ENCODE peak calls at places on chromosomes 1 and 21, in ten cellular contexts. One of them, this sample, is unnamed. For H3K27me3, the result is how much of the 10 kb centered on the place peaks cover.

GRCh38 chr1:36286802-36287201 is 19.4 kb upstream of the SH3D21 start:
- DNase-seq in ovary: no peak
- DNase-seq in body of pancreas: no peak
- DNase-seq in adrenal gland: no peak
- DNase-seq in brain microvascular endothelial cell: no peak
- DNase-seq in dorsolateral prefrontal cortex: no peak
- DNase-seq in spleen: no peak
- DNase-seq in aorta: no peak
- DNase-seq in CD8-positive, alpha-beta memory T cell: no peak
- DNase-seq in Peyer's patch: no peak
- DNase-seq in this sample: no peak

GRCh38 chr1:234715252-234715945 is 105.4 kb upstream of the IRF2BP2 start:
- DNase-seq in body of pancreas: no peak
- DNase-seq in adrenal gland: no peak
- DNase-seq in aorta: peak
- DNase-seq in ovary: no peak
- DNase-seq in spleen: no peak
- DNase-seq in dorsolateral prefrontal cortex: no peak
- DNase-seq in Peyer's patch: no peak
- DNase-seq in CD8-positive, alpha-beta memory T cell: no peak
- DNase-seq in brain microvascular endothelial cell: no peak
- DNase-seq in this sample: no peak

GRCh38 chr1:34831721-34832246 is 27.8 kb downstream of the SMIM12 start:
- DNase-seq in Peyer's patch: no peak
- DNase-seq in aorta: no peak
- DNase-seq in adrenal gland: no peak
- DNase-seq in spleen: no peak
- DNase-seq in ovary: no peak
- DNase-seq in body of pancreas: no peak
- DNase-seq in dorsolateral prefrontal cortex: no peak
- DNase-seq in brain microvascular endothelial cell: no peak
- DNase-seq in CD8-positive, alpha-beta memory T cell: no peak
- DNase-seq in this sample: no peak

GRCh38 chr1:159986531-159986930 is 32.5 kb upstream of the SLAMF9 start:
- DNase-seq in adrenal gland: no peak
- DNase-seq in body of pancreas: no peak
- DNase-seq in dorsolateral prefrontal cortex: no peak
- DNase-seq in spleen: no peak
- DNase-seq in CD8-positive, alpha-beta memory T cell: no peak
- DNase-seq in Peyer's patch: no peak
- DNase-seq in aorta: no peak
- DNase-seq in brain microvascular endothelial cell: no peak
- DNase-seq in ovary: no peak
- DNase-seq in this sample: no peak

GRCh38 chr1:242828828-242829227 is 304.3 kb upstream of the PLD5 start:
- DNase-seq in dorsolateral prefrontal cortex: no peak
- DNase-seq in adrenal gland: no peak
- DNase-seq in Peyer's patch: no peak
- DNase-seq in CD8-positive, alpha-beta memory T cell: no peak
- DNase-seq in brain microvascular endothelial cell: no peak
- DNase-seq in ovary: no peak
- DNase-seq in aorta: no peak
- DNase-seq in body of pancreas: no peak
- DNase-seq in spleen: no peak
- DNase-seq in this sample: no peak

GRCh38 chr1:109301874-109302273 is 4.9 kb downstream of the MYBPHL start:
- DNase-seq in spleen: no peak
- DNase-seq in CD8-positive, alpha-beta memory T cell: no peak
- DNase-seq in aorta: no peak
- DNase-seq in brain microvascular endothelial cell: no peak
- DNase-seq in dorsolateral prefrontal cortex: no peak
- DNase-seq in adrenal gland: no peak
- DNase-seq in ovary: no peak
- DNase-seq in Peyer's patch: no peak
- DNase-seq in body of pancreas: no peak
- DNase-seq in this sample: no peak

GRCh38 chr1:207397525-207397926 is 56.6 kb upstream of the CR2 start:
- DNase-seq in body of pancreas: no peak
- DNase-seq in adrenal gland: no peak
- DNase-seq in ovary: no peak
- DNase-seq in brain microvascular endothelial cell: peak
- DNase-seq in Peyer's patch: no peak
- DNase-seq in spleen: no peak
- DNase-seq in aorta: no peak
- DNase-seq in CD8-positive, alpha-beta memory T cell: no peak
- DNase-seq in dorsolateral prefrontal cortex: no peak
- DNase-seq in this sample: no peak

GRCh38 chr1:64669098-64669675 is 75.7 kb upstream of the RAVER2 start:
- DNase-seq in body of pancreas: no peak
- DNase-seq in dorsolateral prefrontal cortex: no peak
- DNase-seq in ovary: no peak
- DNase-seq in CD8-positive, alpha-beta memory T cell: no peak
- DNase-seq in Peyer's patch: no peak
- DNase-seq in brain microvascular endothelial cell: no peak
- DNase-seq in adrenal gland: no peak
- DNase-seq in aorta: no peak
- DNase-seq in spleen: no peak
- DNase-seq in this sample: no peak

GRCh38 chr21:28832013-28832714 is 160.5 kb downstream of the LTN1 start:
- DNase-seq in spleen: no peak
- DNase-seq in dorsolateral prefrontal cortex: no peak
- DNase-seq in aorta: no peak
- DNase-seq in brain microvascular endothelial cell: no peak
- DNase-seq in ovary: no peak
- DNase-seq in CD8-positive, alpha-beta memory T cell: no peak
- DNase-seq in Peyer's patch: no peak
- DNase-seq in adrenal gland: no peak
- DNase-seq in body of pancreas: no peak
- DNase-seq in this sample: peak

GRCh38 chr1:224267922-224268321 is 62.0 kb downstream of the NVL start:
- DNase-seq in CD8-positive, alpha-beta memory T cell: no peak
- DNase-seq in Peyer's patch: no peak
- DNase-seq in body of pancreas: no peak
- DNase-seq in spleen: no peak
- DNase-seq in ovary: no peak
- DNase-seq in adrenal gland: no peak
- DNase-seq in aorta: no peak
- DNase-seq in dorsolateral prefrontal cortex: no peak
- DNase-seq in brain microvascular endothelial cell: no peak
- DNase-seq in this sample: no peak

GRCh38 chr1:115062542-115063004 is 26.7 kb downstream of the TSPAN2 start:
- DNase-seq in body of pancreas: peak
- DNase-seq in spleen: peak
- DNase-seq in dorsolateral prefrontal cortex: no peak
- DNase-seq in adrenal gland: peak
- DNase-seq in brain microvascular endothelial cell: no peak
- DNase-seq in Peyer's patch: peak
- DNase-seq in aorta: peak
- DNase-seq in CD8-positive, alpha-beta memory T cell: peak
- DNase-seq in ovary: no peak
- DNase-seq in this sample: peak

GRCh38 chr1:243950166-243950565 is 100.1 kb upstream of the AKT3 start:
- DNase-seq in CD8-positive, alpha-beta memory T cell: no peak
- DNase-seq in body of pancreas: no peak
- DNase-seq in dorsolateral prefrontal cortex: no peak
- DNase-seq in brain microvascular endothelial cell: peak
- DNase-seq in spleen: no peak
- DNase-seq in aorta: no peak
- DNase-seq in Peyer's patch: no peak
- DNase-seq in adrenal gland: no peak
- DNase-seq in ovary: no peak
- DNase-seq in this sample: no peak

GRCh38 chr1:28290851-28291250 is 31.5 kb downstream of the SESN2 start:
- DNase-seq in dorsolateral prefrontal cortex: no peak
- DNase-seq in spleen: no peak
- DNase-seq in CD8-positive, alpha-beta memory T cell: no peak
- DNase-seq in brain microvascular endothelial cell: no peak
- DNase-seq in adrenal gland: no peak
- DNase-seq in ovary: no peak
- DNase-seq in aorta: no peak
- DNase-seq in body of pancreas: no peak
- DNase-seq in Peyer's patch: no peak
- DNase-seq in this sample: no peak

GRCh38 chr21:32412162-32412997 is at the start of gene EVA1C:
- DNase-seq in adrenal gland: no peak
- DNase-seq in Peyer's patch: peak
- DNase-seq in body of pancreas: peak
- DNase-seq in aorta: peak
- DNase-seq in dorsolateral prefrontal cortex: peak
- DNase-seq in spleen: peak
- DNase-seq in CD8-positive, alpha-beta memory T cell: peak
- DNase-seq in brain microvascular endothelial cell: no peak
- DNase-seq in ovary: peak
- DNase-seq in this sample: no peak

DNA sequence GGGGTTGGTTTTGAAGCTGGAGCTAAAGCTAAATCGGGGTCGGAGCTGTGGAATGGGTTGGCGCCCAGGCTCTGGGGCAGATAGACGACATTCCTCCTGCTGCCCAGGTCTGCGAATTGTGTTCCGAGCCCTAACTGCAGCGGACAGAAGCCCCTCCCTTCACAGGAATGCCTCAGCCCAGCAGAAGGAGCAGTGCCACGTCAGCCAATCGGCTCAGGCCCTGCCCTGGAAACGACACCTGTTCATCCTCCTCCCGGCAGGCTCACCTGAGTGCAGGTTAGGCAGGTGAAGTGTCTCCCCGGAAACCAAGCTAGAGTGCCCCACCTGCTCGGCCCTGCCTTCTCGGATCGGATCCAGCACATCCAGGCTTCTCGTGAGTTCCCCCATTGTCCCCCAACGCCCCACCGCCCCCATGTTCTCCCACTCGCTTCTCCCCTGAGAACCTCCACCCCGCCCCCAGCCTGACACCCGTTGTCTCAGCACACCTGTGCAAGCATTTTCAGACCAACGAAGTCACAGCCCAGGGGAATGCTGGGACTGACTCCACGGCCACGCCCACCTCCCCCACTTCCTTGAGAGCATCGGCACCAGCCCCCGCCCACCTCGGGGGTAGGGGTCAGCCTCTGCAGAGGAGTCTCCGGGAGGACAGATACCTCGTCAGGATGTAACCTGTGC is 775 bp downstream of the TMEM125 start:
- DNase-seq in dorsolateral prefrontal cortex: no peak
- DNase-seq in CD8-positive, alpha-beta memory T cell: no peak
- DNase-seq in brain microvascular endothelial cell: no peak
- DNase-seq in Peyer's patch: peak
- DNase-seq in adrenal gland: no peak
- DNase-seq in aorta: no peak
- DNase-seq in ovary: peak
- DNase-seq in body of pancreas: peak
- DNase-seq in spleen: peak
- DNase-seq in this sample: no peak
- H3K4me3 ChIP-seq in dorsolateral prefrontal cortex: peak
- H3K4me3 ChIP-seq in CD8-positive, alpha-beta memory T cell: no peak
- H3K4me3 ChIP-seq in brain microvascular endothelial cell: peak
- H3K4me3 ChIP-seq in Peyer's patch: peak
- H3K4me3 ChIP-seq in adrenal gland: no peak
- H3K4me3 ChIP-seq in aorta: no peak
- H3K4me3 ChIP-seq in ovary: no peak
- H3K4me3 ChIP-seq in body of pancreas: peak
- H3K4me3 ChIP-seq in spleen: no peak
- H3K4me3 ChIP-seq in this sample: peak

GRCh38 chr1:22332166-22332717 is 119.4 kb upstream of the ZBTB40 start:
- DNase-seq in Peyer's patch: no peak
- DNase-seq in CD8-positive, alpha-beta memory T cell: no peak
- DNase-seq in aorta: no peak
- DNase-seq in dorsolateral prefrontal cortex: no peak
- DNase-seq in body of pancreas: no peak
- DNase-seq in spleen: peak
- DNase-seq in brain microvascular endothelial cell: no peak
- DNase-seq in adrenal gland: no peak
- DNase-seq in ovary: no peak
- DNase-seq in this sample: no peak
- H3K27ac ChIP-seq in Peyer's patch: no peak
- H3K27ac ChIP-seq in CD8-positive, alpha-beta memory T cell: no peak
- H3K27ac ChIP-seq in aorta: no peak
- H3K27ac ChIP-seq in dorsolateral prefrontal cortex: no peak
- H3K27ac ChIP-seq in body of pancreas: no peak
- H3K27ac ChIP-seq in spleen: no peak
- H3K27ac ChIP-seq in brain microvascular endothelial cell: no peak
- H3K27ac ChIP-seq in adrenal gland: peak
- H3K27ac ChIP-seq in ovary: no peak
- H3K27ac ChIP-seq in this sample: no peak

DNA sequence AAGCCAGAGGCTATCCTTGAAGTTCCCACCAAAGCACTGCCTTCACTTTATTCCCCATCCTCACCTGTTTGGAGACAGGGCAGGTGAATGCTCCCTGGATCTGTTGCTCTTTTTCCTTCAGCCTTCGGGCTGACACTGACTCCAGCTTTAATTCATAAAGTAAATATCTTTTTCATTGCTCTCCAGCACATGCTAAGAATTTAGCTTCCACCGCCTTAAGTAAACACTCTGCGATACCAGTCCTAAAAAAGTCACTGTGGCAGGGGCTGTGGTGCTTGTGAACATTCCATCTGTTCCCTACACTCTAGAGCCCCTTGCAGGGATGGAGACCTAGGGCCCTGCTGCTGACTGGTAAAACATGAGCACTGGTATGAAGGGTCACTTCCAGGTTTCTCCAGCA is 880 bp upstream of the PLA2G2A start:
- DNase-seq in ovary: no peak
- DNase-seq in CD8-positive, alpha-beta memory T cell: no peak
- DNase-seq in aorta: no peak
- DNase-seq in brain microvascular endothelial cell: no peak
- DNase-seq in Peyer's patch: no peak
- DNase-seq in dorsolateral prefrontal cortex: no peak
- DNase-seq in adrenal gland: no peak
- DNase-seq in spleen: no peak
- DNase-seq in body of pancreas: no peak
- DNase-seq in this sample: no peak
- H3K27me3 ChIP-seq in ovary: under half
- H3K27me3 ChIP-seq in CD8-positive, alpha-beta memory T cell: under half
- H3K27me3 ChIP-seq in aorta: under half
- H3K27me3 ChIP-seq in brain microvascular endothelial cell: under half
- H3K27me3 ChIP-seq in Peyer's patch: under half
- H3K27me3 ChIP-seq in dorsolateral prefrontal cortex: under half
- H3K27me3 ChIP-seq in adrenal gland: under half
- H3K27me3 ChIP-seq in spleen: under half
- H3K27me3 ChIP-seq in body of pancreas: under half
- H3K27me3 ChIP-seq in this sample: half or more

DNA sequence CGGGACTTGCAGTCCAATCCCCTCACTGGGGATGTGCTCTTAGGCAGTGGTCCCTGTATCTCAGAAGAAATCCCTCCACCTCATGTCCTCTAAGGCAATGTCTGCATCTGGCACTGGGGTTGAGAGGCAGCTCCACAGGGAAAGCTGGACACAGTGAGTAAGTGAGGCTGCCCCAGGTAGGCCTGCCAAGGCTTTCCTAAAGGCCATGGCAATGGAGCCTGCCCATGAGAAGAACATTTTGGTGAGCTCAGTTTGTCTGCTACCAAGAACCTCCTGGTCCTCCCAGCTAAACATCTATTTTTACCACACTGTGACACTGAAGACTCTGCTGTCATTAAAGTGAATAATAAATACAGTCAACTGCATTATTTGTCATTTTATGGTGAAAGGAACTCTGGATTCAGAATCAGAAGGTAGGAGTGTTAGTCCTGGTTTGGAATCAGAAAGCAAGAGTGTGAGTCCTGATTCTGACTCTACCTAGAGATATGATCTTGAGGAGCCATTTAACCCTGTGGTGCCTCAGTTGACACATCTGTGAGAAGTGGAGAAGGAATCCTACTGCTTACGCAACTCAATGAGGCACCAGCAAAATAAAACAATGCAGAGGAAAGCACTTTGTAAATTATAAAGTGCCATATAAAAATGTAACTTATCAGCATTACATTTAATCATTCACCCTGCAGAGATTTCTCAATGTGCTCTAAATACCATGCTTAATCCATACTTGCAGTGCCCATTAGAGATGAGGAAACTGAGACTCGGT is 41.0 kb downstream of the TBX15 start:
- DNase-seq in CD8-positive, alpha-beta memory T cell: no peak
- DNase-seq in ovary: no peak
- DNase-seq in brain microvascular endothelial cell: peak
- DNase-seq in dorsolateral prefrontal cortex: no peak
- DNase-seq in Peyer's patch: no peak
- DNase-seq in aorta: no peak
- DNase-seq in spleen: no peak
- DNase-seq in adrenal gland: no peak
- DNase-seq in body of pancreas: no peak
- DNase-seq in this sample: no peak
- H3K4me3 ChIP-seq in CD8-positive, alpha-beta memory T cell: no peak
- H3K4me3 ChIP-seq in ovary: no peak
- H3K4me3 ChIP-seq in brain microvascular endothelial cell: no peak
- H3K4me3 ChIP-seq in dorsolateral prefrontal cortex: no peak
- H3K4me3 ChIP-seq in Peyer's patch: no peak
- H3K4me3 ChIP-seq in aorta: no peak
- H3K4me3 ChIP-seq in spleen: no peak
- H3K4me3 ChIP-seq in adrenal gland: no peak
- H3K4me3 ChIP-seq in body of pancreas: no peak
- H3K4me3 ChIP-seq in this sample: no peak